ENCODE peak calls at places on chromosome 15, in eight cellular contexts. Z is fibroblast of pulmonary artery, T is cardiac muscle cell, K is PC-3, C is epithelial cell of esophagus, N is AG10803, Q is IMR-90, S is HFF-Myc. A is an unnamed sample.
A peak's percentile ranks its signal among the peaks of the same experiment; 100 is the strongest.

GRCh38 chr15:41001524-41001923 is 48.3 kb downstream of the CHAC1 start:
- DNase-seq in Z (no peak), T (no peak), K (peak; percentile 70), C (no peak), N (no peak), Q (no peak), S (no peak), A (no peak)

GRCh38 chr15:65044724-65045481 is at the start of gene SLC51B:
- DNase-seq in Z (peak; percentile 34), T (peak; percentile 56), K (no peak), C (peak; percentile 18), N (no peak), Q (no peak), S (no peak), A (no peak)

GRCh38 chr15:51218249-51218648 is 120.1 kb downstream of the CYP19A1 start:
- DNase-seq in Z (no peak), T (no peak), K (no peak), C (no peak), N (peak; percentile 44), Q (no peak), S (no peak), A (peak; percentile 81)

GRCh38 chr15:97652041-97652440 is 308.5 kb upstream of the ARRDC4 start:
- DNase-seq in Z (no peak), T (no peak), K (no peak), C (peak; percentile 4), N (no peak), Q (no peak), S (no peak), A (no peak)

GRCh38 chr15:69138963-69139362 is 21.5 kb upstream of the GLCE start:
- DNase-seq in Z (no peak), T (no peak), K (no peak), C (no peak), N (no peak), Q (no peak), S (no peak), A (no peak)

GRCh38 chr15:34810455-34811146 is 15.3 kb upstream of the ACTC1 start:
- DNase-seq in Z (peak; percentile 93), T (no peak), K (peak; percentile 64), C (peak; percentile 95), N (peak; percentile 99), Q (peak; percentile 100), S (peak; percentile 80), A (peak; percentile 61)

GRCh38 chr15:101180620-101181307 is 71.1 kb downstream of the CHSY1 start:
- DNase-seq in Z (no peak), T (no peak), K (no peak), C (no peak), N (no peak), Q (no peak), S (no peak), A (no peak)

GRCh38 chr15:42343596-42344232 is 15.6 kb upstream of the CAPN3 start:
- DNase-seq in Z (no peak), T (no peak), K (no peak), C (no peak), N (no peak), Q (no peak), S (no peak), A (no peak)

DNA sequence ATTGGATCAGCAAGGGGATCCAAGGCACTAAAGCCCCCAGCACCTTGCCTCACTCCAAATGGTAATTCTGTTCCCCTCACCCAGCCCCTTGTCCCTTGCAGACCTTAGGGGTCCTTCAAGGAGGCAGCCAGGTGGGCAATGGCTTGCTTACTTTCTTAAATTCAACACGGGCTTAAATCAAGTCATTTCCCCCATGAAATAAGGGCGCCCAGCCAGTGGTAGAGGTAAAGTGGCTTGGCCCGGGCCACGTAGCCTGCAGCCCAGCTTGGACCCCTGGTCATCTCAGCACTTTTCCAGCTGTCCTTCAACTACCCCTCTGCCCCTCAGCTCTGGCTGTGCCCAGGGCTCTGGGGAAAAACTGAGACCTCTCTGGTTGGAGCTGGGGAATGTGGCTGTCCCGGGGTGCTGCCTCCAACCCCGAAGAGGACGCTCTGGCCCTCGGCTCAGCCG is 1.2 kb downstream of the PSTPIP1 start:
- DNase-seq in Z (no peak), T (no peak), K (no peak), C (no peak), N (no peak), Q (no peak), S (no peak), A (no peak)
- H3K4me3 ChIP-seq in Z (no peak overlapping the region), T (no peak overlapping the region), K (no peak overlapping the region), C (no peak overlapping the region), N (no peak overlapping the region), Q (no peak overlapping the region), S (no peak overlapping the region), A (no peak overlapping the region)

DNA sequence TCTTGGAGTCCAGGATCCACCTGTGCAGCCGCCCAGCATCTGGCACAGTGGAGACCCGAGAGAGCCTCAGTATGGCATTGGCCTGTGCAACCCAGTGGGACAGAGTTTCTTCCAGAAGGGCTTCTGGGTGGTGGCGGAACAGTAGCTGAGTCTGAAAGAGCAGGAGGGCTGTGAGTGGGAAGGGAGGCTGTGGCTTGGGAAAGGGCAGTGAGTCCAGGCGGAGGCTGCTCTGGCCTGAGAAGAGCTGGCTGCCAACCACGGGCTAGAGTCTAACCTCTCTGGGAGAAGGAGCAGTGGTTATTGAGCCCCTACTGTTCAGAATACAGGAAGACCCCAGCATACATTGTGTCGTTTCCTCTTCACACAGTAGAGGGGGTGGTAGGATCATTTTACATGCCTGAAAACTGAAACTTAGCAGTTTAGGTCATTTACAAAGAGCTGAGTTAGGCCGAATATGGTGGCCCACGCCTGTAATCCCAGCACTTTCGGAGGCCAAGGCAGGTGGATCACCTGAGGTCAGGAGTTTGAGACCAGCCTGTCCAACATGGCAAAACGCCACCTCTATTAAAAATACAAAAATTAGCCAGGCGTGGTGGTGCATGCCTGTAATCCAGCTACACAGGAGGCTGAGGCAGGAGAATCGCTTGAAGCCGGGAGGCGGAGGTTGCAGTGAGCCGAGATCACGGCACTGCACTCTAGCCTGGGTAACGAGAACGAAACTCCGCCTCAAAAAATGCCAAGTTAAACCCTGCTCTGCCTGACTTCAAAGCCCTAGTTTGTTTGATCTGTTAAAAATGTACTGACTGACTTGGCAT is 3.2 kb downstream of the AEN start:
- DNase-seq in Z (peak; percentile 72), T (peak; percentile 35), K (no peak), C (no peak), N (peak; percentile 38), Q (peak; percentile 61), S (no peak), A (peak; percentile 40)
- TF ChIP-seq CTCF in Z (peak; percentile 52), T (peak; percentile 48), K (peak; percentile 42), C (peak; percentile 14), N (peak; percentile 56), Q (peak; percentile 50), S (peak; percentile 17), A (peak; percentile 51)

GRCh38 chr15:36860792-36861191 is 239.6 kb downstream of the MEIS2 start:
- DNase-seq in Z (no peak), T (no peak), K (no peak), C (no peak), N (no peak), Q (no peak), S (no peak), A (no peak)
- H3K4me3 ChIP-seq in Z (no peak overlapping the region), T (no peak overlapping the region), K (no peak overlapping the region), C (no peak overlapping the region), N (no peak overlapping the region), Q (no peak overlapping the region), S (no peak overlapping the region), A (no peak overlapping the region)

GRCh38 chr15:100159436-100159835 is 182.3 kb downstream of the ADAMTS17 start:
- DNase-seq in Z (no peak), T (no peak), K (no peak), C (no peak), N (no peak), Q (no peak), S (no peak), A (no peak)
- TF ChIP-seq CTCF in Z (no peak), T (no peak), K (no peak), C (no peak), N (no peak), Q (no peak), S (no peak), A (no peak)

GRCh38 chr15:73075151-73075859 is 23.0 kb downstream of the NEO1 start:
- DNase-seq in Z (no peak), T (no peak), K (no peak), C (peak; percentile 50), N (peak; percentile 31), Q (no peak), S (no peak), A (no peak)
- H3K4me3 ChIP-seq in Z (no peak overlapping the region), T (no peak overlapping the region), K (no peak overlapping the region), C (no peak overlapping the region), N (no peak overlapping the region), Q (no peak overlapping the region), S (no peak overlapping the region), A (no peak overlapping the region)

GRCh38 chr15:39594056-39594763 is 13.3 kb downstream of the THBS1 start:
- DNase-seq in Z (peak; percentile 56), T (no peak), K (peak; percentile 7), C (no peak), N (peak; percentile 83), Q (peak; percentile 34), S (no peak), A (no peak)
- TF ChIP-seq CTCF in Z (no peak), T (no peak), K (peak; percentile 11), C (no peak), N (no peak), Q (no peak), S (no peak), A (no peak)

GRCh38 chr15:80155001-80155377 is 2.2 kb downstream of the FAH start:
- DNase-seq in Z (peak; percentile 38), T (no peak), K (no peak), C (no peak), N (no peak), Q (no peak), S (no peak), A (no peak)
- H3K4me3 ChIP-seq in Z (peak overlapping the region; percentile 20), T (no peak overlapping the region), K (no peak overlapping the region), C (no peak overlapping the region), N (no peak overlapping the region), Q (no peak overlapping the region), S (no peak overlapping the region), A (no peak overlapping the region)